ENCODE peak calls at places on chromosomes 12 and 14, in five cellular contexts. B, A, Z, U and K are unnamed samples.

GRCh38 chr12:90085491-90086274 is 377.0 kb upstream of the ATP2B1 start:
- DNase-seq in A (no peak), B (no peak), Z (peak; percentile 88), U (no peak), K (peak; percentile 49)

GRCh38 chr12:123286997-123287396 is 15.3 kb upstream of the CDK2AP1 start:
- DNase-seq in U (no peak), A (no peak), Z (no peak), B (no peak), K (no peak)

GRCh38 chr14:36952702-36953101 is 219.7 kb downstream of the SLC25A21 start:
- DNase-seq in A (no peak), Z (no peak), U (no peak), B (no peak), K (no peak)

GRCh38 chr12:120356567-120357030 is 12.4 kb downstream of the MSI1 start:
- DNase-seq in U (peak; percentile 86), B (peak; percentile 59), A (peak; percentile 70), Z (peak; percentile 80), K (peak; percentile 89)

GRCh38 chr14:98906123-98906995 is 365.6 kb downstream of the BCL11B start:
- DNase-seq in A (peak; percentile 41), B (no peak), Z (peak; percentile 50), U (no peak), K (no peak)

GRCh38 chr14:98957211-98958047 is 314.6 kb downstream of the BCL11B start:
- DNase-seq in Z (peak; percentile 95), A (peak; percentile 72), B (no peak), U (no peak), K (peak; percentile 85)

GRCh38 chr12:69008510-69008909 is 75.5 kb upstream of the CPM start:
- DNase-seq in A (no peak), U (no peak), Z (peak; percentile 36), B (no peak), K (no peak)

GRCh38 chr14:99509871-99510555 is 28.8 kb downstream of the CCNK start:
- DNase-seq in Z (no peak), A (no peak), B (no peak), U (no peak), K (no peak)

GRCh38 chr12:125110641-125111360 is 45.6 kb downstream of the AACS start:
- DNase-seq in Z (peak; percentile 90), A (no peak), B (no peak), U (no peak), K (peak; percentile 62)

GRCh38 chr12:71955946-71956345 is 17.3 kb downstream of the TPH2 start:
- DNase-seq in U (no peak), Z (peak; percentile 19), B (no peak), A (no peak), K (peak; percentile 1)

GRCh38 chr12:57151741-57152407 is 4.5 kb upstream of the LRP1-AS start:
- DNase-seq in A (peak; percentile 67), B (no peak), U (no peak), Z (peak; percentile 74), K (peak; percentile 89)

GRCh38 chr12:108724054-108724889 is 7.0 kb downstream of the CORO1C start:
- DNase-seq in A (no peak), Z (no peak), U (no peak), B (no peak), K (peak; percentile 83)

GRCh38 chr12:115227137-115227615 is 543.2 kb upstream of the TBX3 start:
- DNase-seq in A (peak; percentile 75), Z (peak; percentile 62), U (no peak), B (no peak), K (peak; percentile 89)

GRCh38 chr14:23481362-23481970 is 12.0 kb downstream of the NGDN start:
- DNase-seq in A (no peak), U (no peak), B (no peak), Z (peak; percentile 39), K (peak; percentile 18)

GRCh38 chr12:42166501-42166900 is 21.8 kb upstream of the GXYLT1 start:
- DNase-seq in A (no peak), B (no peak), U (no peak), Z (no peak), K (peak; percentile 73)

GRCh38 chr12:132075026-132075713 is 68.9 kb downstream of the DDX51 start:
- DNase-seq in A (no peak), Z (no peak), U (peak; percentile 51), B (no peak), K (peak; percentile 10)

GRCh38 chr12:51631591-51631990 is 40.6 kb downstream of the SCN8A start:
- DNase-seq in Z (peak; percentile 52), A (no peak), U (no peak), B (no peak), K (peak; percentile 7)

GRCh38 chr12:22083167-22083566 is 37.1 kb downstream of the CMAS start:
- DNase-seq in B (no peak), U (no peak), Z (peak; percentile 70), A (no peak), K (peak; percentile 54)

GRCh38 chr12:78209851-78210493 is 379.3 kb downstream of the NAV3 start:
- DNase-seq in B (no peak), A (no peak), U (no peak), Z (peak; percentile 81), K (peak; percentile 54)

GRCh38 chr14:105685003-105685402 is 158.6 kb downstream of the TMEM121 start:
- DNase-seq in A (no peak), U (no peak), Z (no peak), B (no peak), K (no peak)

GRCh38 chr14:46769292-46769691 is 117.7 kb upstream of the RPL10L start:
- DNase-seq in B (no peak), U (no peak), Z (no peak), A (no peak), K (no peak)

GRCh38 chr12:26773313-26774104 is 59.5 kb downstream of the ITPR2 start:
- DNase-seq in Z (no peak), U (no peak), B (no peak), A (no peak), K (no peak)

GRCh38 chr12:105769486-105769885 is 369.3 kb downstream of the NUAK1 start:
- DNase-seq in U (no peak), A (no peak), Z (peak; percentile 3), B (no peak), K (no peak)

GRCh38 chr12:105773501-105773900 is 365.3 kb downstream of the NUAK1 start:
- DNase-seq in U (no peak), A (no peak), Z (no peak), B (no peak), K (no peak)

GRCh38 chr12:105774037-105774436 is 364.7 kb downstream of the NUAK1 start:
- DNase-seq in U (no peak), B (no peak), A (no peak), Z (no peak), K (peak; percentile 32)

GRCh38 chr12:105775351-105775750 is 363.4 kb downstream of the NUAK1 start:
- DNase-seq in U (no peak), Z (peak; percentile 15), B (no peak), A (no peak), K (peak; percentile 72)
- TF ChIP-seq CTCF in U (no peak), Z (peak; percentile 8), B (no peak), A (no peak), K (peak; percentile 19)

GRCh38 chr12:46110220-46110700 is 119.9 kb upstream of the SCAF11 start:
- DNase-seq in A (no peak), U (no peak), B (peak; percentile 17), Z (no peak), K (no peak)

GRCh38 chr12:46109343-46110219 is 119.2 kb upstream of the SCAF11 start:
- DNase-seq in U (no peak), B (no peak), A (no peak), Z (no peak), K (no peak)

GRCh38 chr12:46110928-46111699 is 120.7 kb upstream of the SCAF11 start:
- DNase-seq in U (no peak), B (no peak), Z (no peak), A (no peak), K (no peak)

GRCh38 chr12:46107591-46107990 is 117.2 kb upstream of the SCAF11 start:
- DNase-seq in A (no peak), U (no peak), B (no peak), Z (no peak), K (no peak)

GRCh38 chr12:46108721-46109120 is 118.3 kb upstream of the SCAF11 start:
- DNase-seq in A (no peak), U (no peak), B (no peak), Z (no peak), K (no peak)
- TF ChIP-seq CTCF in A (no peak), U (no peak), B (no peak), Z (no peak), K (no peak)

GRCh38 chr12:7444076-7444475 is at the start of gene CD163L1:
- DNase-seq in B (no peak), A (no peak), U (no peak), Z (no peak), K (no peak)
- TF ChIP-seq CTCF in B (no peak), A (no peak), U (no peak), Z (no peak), K (no peak)

GRCh38 chr14:78902010-78902623 is 731.9 kb downstream of the NRXN3 start:
- DNase-seq in U (peak; percentile 55), Z (peak; percentile 36), A (no peak), B (no peak), K (peak; percentile 45)
- TF ChIP-seq CTCF in U (peak; percentile 52), Z (peak; percentile 65), A (peak; percentile 5), B (no peak), K (peak; percentile 74)

DNA sequence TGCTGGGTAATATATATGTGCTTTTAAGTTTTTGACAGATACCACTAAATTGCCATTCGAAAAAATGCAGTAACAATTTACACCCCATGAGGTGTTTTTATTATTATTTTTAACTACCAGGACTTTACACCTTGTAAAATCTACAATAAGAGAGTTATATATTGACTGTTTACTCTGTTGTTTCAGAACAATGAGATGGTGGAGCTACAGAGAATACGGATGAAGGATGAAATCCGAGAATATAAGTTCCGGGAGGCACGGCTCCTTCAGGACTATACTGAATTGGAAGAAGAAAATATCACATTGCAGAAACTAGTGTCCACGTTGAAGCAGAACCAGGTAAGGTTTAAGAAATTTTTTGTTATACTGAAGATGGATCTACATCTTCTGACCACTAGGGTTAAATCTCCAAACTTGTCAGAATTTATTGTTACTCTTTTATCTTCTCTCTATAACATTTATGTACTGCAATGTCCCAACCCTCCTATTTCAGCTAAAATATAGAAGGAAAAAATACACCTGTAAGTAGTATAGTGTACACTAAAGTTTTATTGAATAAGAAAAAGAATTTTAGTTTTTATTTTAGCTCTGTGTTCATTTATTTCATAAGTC is 105.4 kb upstream of the FGD4 start:
- DNase-seq in A (no peak), B (no peak), U (no peak), Z (no peak), K (no peak)
- TF ChIP-seq CTCF in A (no peak), B (no peak), U (no peak), Z (no peak), K (no peak)